ENCODE peak calls at places on chromosome 22, in five cellular contexts. M is spleen, I is heart left ventricle, S is fibroblast of mammary gland, W is stomach. Z is an unnamed sample.

GRCh38 chr22:23113067-23113846 is 28.5 kb downstream of the RSPH14 start:
- DNase-seq in W (no peak), M (no peak), S (peak), I (peak), Z (no peak)

GRCh38 chr22:48587236-48587865 is 1240.3 kb downstream of the BRD1 start:
- DNase-seq in M (no peak), S (no peak), I (no peak), W (no peak), Z (peak)

GRCh38 chr22:48954781-48955311 is 872.8 kb downstream of the BRD1 start:
- DNase-seq in S (no peak), I (peak), W (peak), M (peak), Z (no peak)

GRCh38 chr22:43159484-43160178 is 8.3 kb downstream of the TSPO start:
- DNase-seq in M (peak), I (no peak), W (peak), S (no peak), Z (peak)

GRCh38 chr22:43001271-43002197 is 13.4 kb downstream of the PACSIN2 start:
- DNase-seq in M (no peak), S (peak), W (no peak), I (no peak), Z (peak)

GRCh38 chr22:43681724-43682360 is 130.3 kb downstream of the EFCAB6 start:
- DNase-seq in I (no peak), W (no peak), M (no peak), S (no peak), Z (no peak)

GRCh38 chr22:31707519-31707918 is 42.4 kb downstream of the PRR14L start:
- DNase-seq in I (no peak), W (no peak), M (no peak), S (no peak), Z (no peak)

GRCh38 chr22:30204015-30204741 is 42.4 kb downstream of the LIF start:
- DNase-seq in S (no peak), W (peak), I (no peak), M (no peak), Z (no peak)

GRCh38 chr22:30408388-30409101 is 11.7 kb downstream of the SEC14L2 start:
- DNase-seq in I (no peak), W (no peak), S (peak), M (no peak), Z (no peak)

GRCh38 chr22:33361581-33361980 is 303.4 kb upstream of the SYN3 start:
- DNase-seq in I (no peak), S (peak), W (no peak), M (no peak), Z (no peak)

GRCh38 chr22:30290679-30291333 is 1.5 kb upstream of the CASTOR1 start:
- DNase-seq in W (peak), I (peak), M (peak), S (peak), Z (peak)

GRCh38 chr22:48891688-48892380 is 935.8 kb downstream of the BRD1 start:
- DNase-seq in S (no peak), M (no peak), W (peak), I (no peak), Z (no peak)

GRCh38 chr22:35589071-35589735 is 27.9 kb downstream of the MB start:
- DNase-seq in W (no peak), I (no peak), M (no peak), S (peak), Z (no peak)

GRCh38 chr22:39534591-39535301 is 2.2 kb upstream of the RPS19BP1 start:
- DNase-seq in W (peak), I (peak), S (peak), M (peak), Z (peak)

GRCh38 chr22:43406186-43406790 is 5.5 kb upstream of the MPPED1 start:
- DNase-seq in I (no peak), M (no peak), S (no peak), W (no peak), Z (no peak)

GRCh38 chr22:30823015-30823370 is 128.3 kb downstream of the OSBP2 start:
- DNase-seq in W (no peak), S (no peak), M (no peak), I (no peak), Z (no peak)

GRCh38 chr22:49972163-49973017 is 11.8 kb downstream of the PIM3 start:
- DNase-seq in I (peak), W (peak), M (peak), S (no peak), Z (peak)

GRCh38 chr22:18029686-18030267 is 5.4 kb upstream of the MICAL3 start:
- DNase-seq in I (no peak), S (no peak), W (no peak), M (peak), Z (no peak)

GRCh38 chr22:47195156-47195675 is 432.8 kb downstream of the TBC1D22A start:
- DNase-seq in M (peak), W (peak), S (no peak), I (peak), Z (no peak)

GRCh38 chr22:25064894-25065560 is 112.5 kb downstream of the KIAA1671 start:
- DNase-seq in M (no peak), W (no peak), I (no peak), S (no peak), Z (peak)

GRCh38 chr22:32971252-32971651 is 86.9 kb downstream of the SYN3 start:
- DNase-seq in W (no peak), S (no peak), I (no peak), M (no peak), Z (no peak)

GRCh38 chr22:28051091-28051786 is 132.2 kb upstream of the PITPNB start:
- DNase-seq in M (no peak), S (no peak), W (no peak), I (no peak), Z (no peak)

GRCh38 chr22:28442264-28442950 is 237.2 kb downstream of the TTC28 start:
- DNase-seq in I (peak), W (peak), M (peak), S (peak), Z (peak)

GRCh38 chr22:27980424-27981148 is 61.5 kb upstream of the PITPNB start:
- DNase-seq in M (no peak), I (no peak), S (no peak), W (no peak), Z (no peak)

GRCh38 chr22:22787805-22788459 is 99.7 kb upstream of the IGLL5 start:
- DNase-seq in I (peak), S (peak), W (peak), M (peak), Z (peak)

DNA sequence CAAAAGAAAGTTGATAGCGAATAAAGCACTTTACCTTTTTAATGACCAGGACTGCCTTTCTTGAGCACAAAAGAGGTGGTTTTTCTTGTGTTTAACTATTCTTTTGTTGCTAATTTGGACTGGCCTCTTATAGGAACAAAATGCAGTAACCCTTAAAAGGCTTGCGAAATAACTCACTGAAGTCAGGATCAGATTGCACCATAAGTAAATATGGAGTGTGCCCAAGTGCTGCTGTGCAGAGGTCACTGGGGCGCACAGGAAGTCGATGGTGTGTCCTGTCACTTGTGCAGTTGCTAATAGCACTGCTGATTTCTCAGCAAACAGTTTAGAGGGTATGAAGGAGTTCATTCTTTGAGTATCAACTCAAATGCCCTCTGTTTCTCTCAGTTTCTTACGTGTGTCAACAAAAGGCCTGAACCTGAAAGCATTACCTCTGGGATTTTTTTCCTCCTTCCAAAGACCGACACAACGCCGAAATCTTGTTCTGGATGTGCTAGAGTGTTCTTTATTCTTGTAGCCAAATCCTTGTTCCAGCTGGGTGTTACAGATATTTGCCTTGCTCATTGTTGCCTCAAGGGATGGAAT is 71.3 kb downstream of the ATXN10 start:
- DNase-seq in I (no peak), W (peak), M (no peak), S (peak), Z (no peak)
- TF ChIP-seq CTCF in I (no peak), W (no peak), M (no peak), S (no peak), Z (no peak)

GRCh38 chr22:41437198-41437597 is 9.4 kb downstream of the TOB2 start:
- DNase-seq in I (no peak), M (no peak), W (no peak), S (no peak), Z (no peak)
- TF ChIP-seq CTCF in I (no peak), M (no peak), W (no peak), S (no peak), Z (no peak)

GRCh38 chr22:37501176-37501609 is 15.0 kb upstream of the MFNG start:
- DNase-seq in S (no peak), I (peak), W (no peak), M (no peak), Z (no peak)
- TF ChIP-seq CTCF in S (no peak), I (no peak), W (no peak), M (no peak), Z (no peak)

DNA sequence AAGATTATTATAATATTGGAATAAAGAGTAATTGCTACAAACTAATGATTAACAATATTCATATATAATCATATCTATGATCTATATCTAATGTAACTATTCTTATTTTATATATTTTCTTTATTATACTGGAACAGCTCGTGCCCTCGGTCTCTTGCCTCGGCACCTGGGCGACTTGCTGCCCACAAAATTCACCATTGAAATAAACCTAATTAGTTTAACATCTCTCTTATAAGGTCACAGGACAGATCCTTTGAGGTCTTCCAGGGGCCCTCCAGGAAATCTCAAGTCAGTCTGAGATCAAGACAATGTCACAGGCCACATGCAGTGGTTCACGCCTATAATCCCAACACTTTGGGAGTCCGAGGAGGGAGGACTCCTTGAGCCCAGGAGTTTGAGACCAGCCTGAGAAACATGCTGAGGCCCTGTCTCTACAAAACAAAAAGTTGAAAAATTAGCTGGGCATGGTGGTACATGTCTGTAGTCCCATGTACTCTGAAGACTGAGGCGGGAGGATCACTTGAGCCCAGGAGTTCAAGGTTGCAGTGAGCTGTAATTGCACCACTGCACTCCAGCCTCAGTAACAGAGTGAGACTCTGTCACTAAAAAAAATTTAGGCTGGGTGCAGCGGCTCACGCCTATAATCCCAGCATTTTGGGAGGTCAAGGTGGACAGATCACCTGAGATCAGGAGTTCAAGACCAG is 6.6 kb upstream of the TXNRD2 start:
- DNase-seq in S (no peak), M (no peak), W (no peak), I (no peak), Z (peak)
- TF ChIP-seq CTCF in S (no peak), M (no peak), W (no peak), I (no peak), Z (no peak)

GRCh38 chr22:41023299-41023623 is 69.1 kb upstream of the EP300 start:
- DNase-seq in S (no peak), M (no peak), W (no peak), I (no peak), Z (no peak)

GRCh38 chr22:41021039-41021654 is 70.0 kb downstream of the RBX1 start:
- DNase-seq in S (no peak), W (no peak), M (peak), I (no peak), Z (peak)

GRCh38 chr22:41022470-41023298 is 69.7 kb upstream of the EP300 start:
- DNase-seq in W (peak), S (peak), I (peak), M (peak), Z (peak)

GRCh38 chr22:41021655-41022454 is 70.5 kb upstream of the EP300 start:
- DNase-seq in S (peak), W (peak), M (peak), I (peak), Z (peak)
- TF ChIP-seq CTCF in S (no peak), W (no peak), M (no peak), I (peak), Z (peak)

DNA sequence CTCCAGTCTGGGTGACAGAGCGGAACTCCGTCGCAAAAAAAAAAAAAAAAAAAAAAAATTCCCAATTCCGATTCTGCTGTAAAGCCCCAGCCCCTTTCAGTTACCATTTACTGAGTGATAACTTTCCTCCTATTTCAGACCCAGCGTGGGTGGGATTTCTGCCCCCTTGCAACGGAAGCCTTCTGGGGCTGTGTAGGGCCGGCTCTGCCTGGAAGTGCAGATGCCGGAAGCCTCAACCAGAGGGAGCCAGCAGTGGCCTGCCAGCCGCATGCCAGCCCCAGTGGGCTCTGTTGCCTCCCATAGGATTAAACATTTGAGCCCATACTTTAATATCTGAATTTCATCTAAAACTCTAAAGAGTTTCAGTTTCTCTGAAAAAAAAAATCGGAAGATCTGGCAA is 60.0 kb upstream of the NUP50 start:
- DNase-seq in I (no peak), M (no peak), W (no peak), S (no peak), Z (no peak)
- TF ChIP-seq CTCF in I (no peak), M (no peak), W (no peak), S (no peak), Z (no peak)